ENCODE peak calls at places on chromosomes 5 and 9, in six cellular contexts. F, L, M, N, O and B are unnamed samples.
A peak's percentile ranks its signal among the peaks of the same experiment; 100 is the strongest.

GRCh38 chr9:70893610-70894122 is 227.8 kb downstream of the TRPM3 start:
- DNase-seq in F (no peak), L (no peak), M (no peak), N (no peak), O (no peak), B (no peak)

GRCh38 chr9:81621785-81622243 is 67.5 kb downstream of the TLE1 start:
- DNase-seq in F (no peak), L (peak; percentile 38), M (peak; percentile 28), N (no peak), O (no peak), B (no peak)

GRCh38 chr9:116276651-116277121 is 123.1 kb downstream of the PAPPA start:
- DNase-seq in F (no peak), L (no peak), M (peak; percentile 63), N (no peak), O (no peak), B (no peak)

GRCh38 chr5:143694357-143694756 is 117.6 kb upstream of the HMHB1 start:
- DNase-seq in F (no peak), L (no peak), M (no peak), N (no peak), O (no peak), B (no peak)

GRCh38 chr5:73291873-73292272 is 118.9 kb downstream of the TMEM174 start:
- DNase-seq in F (no peak), L (no peak), M (no peak), N (no peak), O (no peak), B (no peak)

GRCh38 chr5:74851684-74852353 is 14.4 kb downstream of the FAM169A start:
- DNase-seq in F (peak; percentile 42), L (no peak), M (no peak), N (no peak), O (no peak), B (no peak)

GRCh38 chr5:39555788-39556187 is 131.0 kb upstream of the DAB2 start:
- DNase-seq in F (no peak), L (no peak), M (no peak), N (no peak), O (no peak), B (no peak)

GRCh38 chr5:27208051-27208450 is 169.7 kb upstream of the CDH9 start:
- DNase-seq in F (no peak), L (no peak), M (no peak), N (no peak), O (no peak), B (no peak)

GRCh38 chr5:893711-894110 is 1.0 kb downstream of the TRIP13 start:
- DNase-seq in F (no peak), L (no peak), M (no peak), N (no peak), O (no peak), B (peak; percentile 36)

GRCh38 chr5:13218518-13218917 is 726.0 kb downstream of the DNAH5 start:
- DNase-seq in F (no peak), L (no peak), M (peak; percentile 56), N (no peak), O (no peak), B (no peak)

GRCh38 chr5:112491257-112491656 is 72.2 kb upstream of the EPB41L4A start:
- DNase-seq in F (no peak), L (no peak), M (peak; percentile 67), N (no peak), O (no peak), B (no peak)

GRCh38 chr5:153552886-153553285 is 62.4 kb downstream of the GRIA1 start:
- DNase-seq in F (peak; percentile 42), L (no peak), M (no peak), N (no peak), O (no peak), B (no peak)

GRCh38 chr9:14103115-14103514 is 210.8 kb downstream of the NFIB start:
- DNase-seq in F (peak; percentile 85), L (no peak), M (peak; percentile 13), N (no peak), O (no peak), B (no peak)

GRCh38 chr9:7298123-7298522 is 501.5 kb downstream of the DMAC1 start:
- DNase-seq in F (no peak), L (no peak), M (no peak), N (no peak), O (no peak), B (no peak)

GRCh38 chr5:150670275-150670960 is 9.4 kb downstream of the MYOZ3 start:
- DNase-seq in F (no peak), L (no peak), M (peak; percentile 42), N (no peak), O (no peak), B (no peak)

GRCh38 chr9:130530932-130531331 is 48.4 kb upstream of the FUBP3 start:
- DNase-seq in F (peak; percentile 37), L (no peak), M (no peak), N (no peak), O (no peak), B (no peak)

GRCh38 chr5:95219411-95219810 is 65.5 kb downstream of the MCTP1 start:
- DNase-seq in F (no peak), L (no peak), M (peak; percentile 3), N (no peak), O (no peak), B (no peak)

GRCh38 chr5:74341221-74341620 is 299.3 kb downstream of the ENC1 start:
- DNase-seq in F (no peak), L (no peak), M (no peak), N (no peak), O (no peak), B (no peak)

GRCh38 chr9:73370053-73370452 is 218.4 kb downstream of the ANXA1 start:
- DNase-seq in F (no peak), L (no peak), M (no peak), N (peak; percentile 7), O (no peak), B (no peak)